ENCODE peak calls at places on chromosomes 3 and 15, in four cellular contexts. U, O, K and I are unnamed samples.

GRCh38 chr3:16247282-16248058 is 17.3 kb downstream of the DPH3 start:
- DNase-seq in O (peak; percentile 65), K (peak; percentile 61), U (no peak), I (peak; percentile 52)

GRCh38 chr3:76026379-76026778 is 241.0 kb upstream of the ZNF717 start:
- DNase-seq in K (no peak), U (no peak), O (no peak), I (no peak)

GRCh38 chr3:112745567-112746248 is 101.0 kb downstream of the CD200R1L start:
- DNase-seq in U (no peak), K (no peak), O (no peak), I (no peak)

GRCh38 chr3:180102134-180102533 is 65.4 kb upstream of the PEX5L start:
- DNase-seq in K (no peak), O (no peak), U (no peak), I (no peak)

GRCh38 chr15:41276821-41277220 is 45.8 kb downstream of the CHP1 start:
- DNase-seq in O (no peak), K (no peak), U (no peak), I (no peak)

GRCh38 chr3:155639462-155640055 is 105.3 kb downstream of the PLCH1 start:
- DNase-seq in K (no peak), O (no peak), U (no peak), I (no peak)

GRCh38 chr15:63906266-63906584 is 72.5 kb upstream of the HERC1 start:
- DNase-seq in K (no peak), U (no peak), O (no peak), I (no peak)

GRCh38 chr3:147699175-147699838 is 290.1 kb downstream of the ZIC1 start:
- DNase-seq in U (no peak), K (no peak), O (no peak), I (no peak)

GRCh38 chr15:54273928-54274327 is 295.7 kb downstream of the UNC13C start:
- DNase-seq in O (no peak), K (no peak), U (no peak), I (no peak)

GRCh38 chr3:58441514-58442450 is 8.2 kb upstream of the PDHB start:
- DNase-seq in O (no peak), U (no peak), K (no peak), I (no peak)

GRCh38 chr3:80190051-80190450 is 422.3 kb upstream of the ROBO1 start:
- DNase-seq in U (no peak), O (no peak), K (no peak), I (no peak)

GRCh38 chr3:4897765-4898453 is 81.3 kb upstream of the BHLHE40 start:
- DNase-seq in U (no peak), O (no peak), K (no peak), I (no peak)

DNA sequence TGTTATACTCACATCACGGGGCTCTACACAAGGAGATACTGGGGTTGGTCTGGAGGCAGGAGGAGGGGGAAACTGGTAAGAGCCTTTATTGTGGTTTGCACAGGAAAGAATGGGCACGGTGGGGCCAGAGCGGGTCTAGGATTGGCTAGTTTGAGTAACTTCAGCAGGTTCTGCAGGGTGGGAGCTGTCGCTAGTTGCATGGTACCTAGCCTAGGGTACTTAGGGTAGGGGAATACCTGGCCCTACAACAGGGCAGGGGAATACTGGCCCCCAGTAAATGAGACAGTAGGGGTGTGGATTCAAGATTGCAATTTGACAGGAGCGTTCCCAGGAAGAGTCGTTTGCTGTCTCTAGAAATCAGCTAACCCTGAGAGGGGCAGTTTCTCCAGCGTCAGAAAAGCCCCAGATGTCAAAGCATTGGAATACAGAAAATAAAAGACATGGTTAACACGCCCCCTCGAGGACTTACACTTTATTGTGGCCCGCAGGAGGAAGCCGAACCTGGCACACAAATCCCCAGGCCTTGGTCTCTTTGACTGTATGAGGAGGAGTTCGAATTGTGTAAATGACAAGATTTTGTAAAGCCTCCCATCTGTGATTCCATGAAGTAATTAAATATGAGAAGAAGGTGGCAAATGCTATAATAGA is 32.0 kb downstream of the ST8SIA2 start:
- DNase-seq in U (no peak), O (no peak), K (no peak), I (no peak)
- TF ChIP-seq CTCF in U (no peak), O (no peak), K (no peak), I (peak; percentile 38)

DNA sequence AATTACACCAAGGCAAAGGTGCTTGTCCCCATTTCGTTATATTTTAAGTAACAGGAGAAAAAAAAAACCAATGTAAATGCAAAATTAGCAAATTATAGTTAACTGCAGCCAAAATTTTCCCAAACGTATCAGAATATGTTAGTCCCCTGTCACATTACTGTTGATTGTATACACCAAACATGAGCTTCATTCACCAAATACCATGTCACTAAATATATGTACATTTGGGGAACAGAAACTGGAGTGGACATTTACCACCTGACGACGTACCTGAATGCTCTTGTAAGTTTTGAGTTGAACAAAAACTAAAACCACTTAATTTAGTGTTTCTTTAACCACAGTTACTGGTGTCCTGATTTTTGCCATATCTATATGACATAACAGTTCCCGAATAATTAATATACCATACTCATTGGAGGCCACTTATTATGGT is 3.3 kb upstream of the FOXP1 start:
- DNase-seq in O (no peak), U (peak; percentile 12), K (no peak), I (no peak)
- TF ChIP-seq CTCF in O (no peak), U (no peak), K (peak; percentile 44), I (no peak)

GRCh38 chr3:39934696-39935095 is 125.3 kb downstream of the MYRIP start:
- DNase-seq in U (no peak), O (no peak), K (no peak), I (no peak)
- TF ChIP-seq CTCF in U (no peak), O (no peak), K (no peak), I (no peak)

DNA sequence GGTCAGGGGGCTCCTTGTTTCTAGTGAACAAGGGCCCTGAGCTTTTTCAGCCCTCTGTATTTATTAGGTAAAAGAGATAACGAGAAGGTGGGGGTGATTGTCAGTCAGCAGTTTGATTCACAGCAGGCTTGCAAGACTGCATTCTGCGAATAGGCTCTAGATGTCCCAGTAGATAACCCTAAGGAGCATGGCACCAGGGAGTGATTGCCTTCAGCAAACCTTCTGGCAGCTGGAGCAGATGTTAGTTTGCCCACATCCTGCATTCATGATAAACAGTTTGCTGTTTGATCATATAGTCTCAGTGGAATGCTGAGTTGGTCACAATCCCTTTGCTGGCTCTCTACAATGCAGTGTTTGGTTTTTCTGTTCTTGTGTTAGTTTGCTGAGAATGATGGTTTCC is 161.3 kb upstream of the GADL1 start:
- DNase-seq in U (no peak), K (no peak), O (no peak), I (no peak)
- TF ChIP-seq CTCF in U (no peak), K (no peak), O (no peak), I (no peak)

DNA sequence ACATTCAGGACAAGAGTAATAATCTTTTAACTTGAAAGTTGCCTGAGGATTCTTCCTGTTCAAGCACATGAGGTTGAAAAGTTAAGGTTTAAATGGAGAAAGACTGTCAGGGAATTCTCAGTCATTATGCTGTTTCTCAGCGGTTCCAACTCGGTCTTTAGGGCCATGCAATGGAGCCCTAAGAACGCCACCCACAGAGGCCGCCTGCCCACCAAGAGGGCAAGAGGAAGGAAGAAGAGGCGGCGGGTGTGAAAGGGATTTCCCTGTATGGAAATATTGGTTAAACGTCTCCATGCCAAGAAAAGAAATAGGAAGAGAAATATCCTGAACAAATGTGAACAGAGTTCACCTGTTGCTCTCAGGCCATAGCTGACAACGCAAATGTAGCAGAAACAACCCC is 234.4 kb downstream of the OCA2 start:
- DNase-seq in K (no peak), U (peak; percentile 81), O (no peak), I (no peak)
- TF ChIP-seq CTCF in K (no peak), U (no peak), O (no peak), I (no peak)

GRCh38 chr15:55633731-55634130 is 45.6 kb upstream of the PYGO1 start:
- DNase-seq in K (no peak), U (no peak), O (no peak), I (no peak)

GRCh38 chr15:55628369-55628730 is 40.2 kb upstream of the PYGO1 start:
- DNase-seq in O (no peak), U (no peak), K (no peak), I (no peak)

GRCh38 chr15:55630921-55631320 is 42.8 kb upstream of the PYGO1 start:
- DNase-seq in O (no peak), K (no peak), U (no peak), I (no peak)

GRCh38 chr15:55632434-55632833 is 44.3 kb upstream of the PYGO1 start:
- DNase-seq in U (no peak), O (no peak), K (no peak), I (no peak)

GRCh38 chr15:55627730-55628368 is 39.7 kb upstream of the PYGO1 start:
- DNase-seq in U (no peak), K (no peak), O (no peak), I (no peak)
- TF ChIP-seq CTCF in U (no peak), K (no peak), O (no peak), I (peak; percentile 1)

GRCh38 chr3:52106951-52107611 is 47.1 kb downstream of the POC1A start:
- DNase-seq in K (no peak), O (no peak), U (no peak), I (no peak)
- TF ChIP-seq CTCF in K (no peak), O (no peak), U (no peak), I (no peak)

GRCh38 chr3:108153451-108153981 is 62.7 kb upstream of the CD47 start:
- DNase-seq in O (peak; percentile 36), K (peak; percentile 12), U (no peak), I (no peak)
- TF ChIP-seq CTCF in O (peak; percentile 12), K (peak; percentile 50), U (no peak), I (peak; percentile 56)

DNA sequence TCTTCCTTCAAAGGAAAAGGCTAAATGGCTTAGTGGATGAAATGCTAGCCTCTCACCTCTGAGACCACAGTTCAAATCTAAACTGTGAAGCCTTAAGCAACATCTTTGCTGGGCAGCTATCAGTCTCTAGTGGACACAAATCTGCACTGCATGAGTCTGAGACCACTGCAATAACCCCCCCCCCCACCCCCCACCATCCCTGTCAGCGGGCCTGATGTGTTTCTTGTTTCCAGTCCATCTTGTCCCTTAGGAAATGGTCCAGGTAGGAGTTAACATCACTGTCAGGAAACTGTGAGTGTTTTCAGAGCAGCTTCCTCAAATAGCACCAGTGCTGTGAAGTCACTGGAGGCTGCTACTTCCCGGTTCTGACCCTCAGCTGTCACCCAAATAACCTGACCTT is 140.6 kb upstream of the TMCO5A start:
- DNase-seq in K (no peak), U (no peak), O (no peak), I (no peak)
- TF ChIP-seq CTCF in K (no peak), U (no peak), O (no peak), I (no peak)

GRCh38 chr3:37310666-37311050 is 136.3 kb upstream of the LRRFIP2 start:
- DNase-seq in O (no peak), K (no peak), U (no peak), I (no peak)

GRCh38 chr3:37307321-37307720 is 132.9 kb upstream of the LRRFIP2 start:
- DNase-seq in U (no peak), K (no peak), O (no peak), I (no peak)

GRCh38 chr3:37309945-37310665 is 135.7 kb upstream of the LRRFIP2 start:
- DNase-seq in O (no peak), K (no peak), U (no peak), I (no peak)

GRCh38 chr3:37308247-37308646 is 133.9 kb upstream of the LRRFIP2 start:
- DNase-seq in O (no peak), U (no peak), K (no peak), I (no peak)
- TF ChIP-seq CTCF in O (no peak), U (peak; percentile 30), K (peak; percentile 27), I (peak; percentile 52)